ENCODE peak calls at places on chromosome 17, in seven cellular contexts. F is naive thymus-derived CD4-positive, alpha-beta T cell; H is fibroblast of lung; U is colonic mucosa; Y is CD8-positive, alpha-beta memory T cell; B is ovary; G is endothelial cell of umbilical vein. O is an unnamed sample.
A peak's percentile ranks its signal among the peaks of the same experiment; 100 is the strongest.

GRCh38 chr17:81652901-81653771 is 3.2 kb downstream of the PDE6G start:
- DNase-seq in F (no peak), H (no peak), U (no peak), Y (peak; percentile 20), B (no peak), G (no peak), O (no peak)

GRCh38 chr17:7523033-7523432 is 25.8 kb upstream of the TNFSF12 start:
- DNase-seq in F (peak; percentile 49), H (peak; percentile 17), U (no peak), Y (peak; percentile 53), B (peak; percentile 33), G (peak; percentile 9), O (peak; percentile 8)

GRCh38 chr17:42248351-42249179 is 27.6 kb downstream of the STAT5B start:
- DNase-seq in F (peak; percentile 95), H (peak; percentile 97), U (peak; percentile 68), Y (peak; percentile 88), B (peak; percentile 75), G (peak; percentile 95), O (no peak)

GRCh38 chr17:63995626-63996025 is 2.5 kb upstream of the PRR29 start:
- DNase-seq in F (no peak), H (no peak), U (no peak), Y (no peak), B (no peak), G (no peak), O (no peak)

GRCh38 chr17:28946239-28946638 is 5.1 kb downstream of the PHF12 start:
- DNase-seq in F (no peak), H (no peak), U (no peak), Y (no peak), B (no peak), G (peak; percentile 88), O (no peak)

GRCh38 chr17:61738249-61738648 is 125.1 kb downstream of the BRIP1 start:
- DNase-seq in F (no peak), H (no peak), U (no peak), Y (no peak), B (no peak), G (no peak), O (no peak)

GRCh38 chr17:29089601-29090044 is 46.7 kb downstream of the PIPOX start:
- DNase-seq in F (no peak), H (no peak), U (no peak), Y (no peak), B (no peak), G (no peak), O (no peak)

GRCh38 chr17:30112794-30113193 is 3.8 kb upstream of the NSRP1 start:
- DNase-seq in F (no peak), H (no peak), U (no peak), Y (no peak), B (no peak), G (no peak), O (no peak)

GRCh38 chr17:10127819-10128375 is 70.5 kb downstream of the GAS7 start:
- DNase-seq in F (no peak), H (peak; percentile 94), U (peak; percentile 61), Y (no peak), B (peak; percentile 91), G (no peak), O (no peak)

GRCh38 chr17:77836557-77837041 is 121.9 kb upstream of the TNRC6C start:
- DNase-seq in F (no peak), H (peak; percentile 15), U (no peak), Y (no peak), B (no peak), G (no peak), O (peak; percentile 65)

GRCh38 chr17:46977348-46977747 is 1.7 kb downstream of the RPRML start:
- DNase-seq in F (no peak), H (peak; percentile 16), U (peak; percentile 31), Y (no peak), B (no peak), G (no peak), O (no peak)

GRCh38 chr17:48014603-48015037 is 23.0 kb downstream of the COPZ2 start:
- DNase-seq in F (no peak), H (no peak), U (no peak), Y (no peak), B (no peak), G (no peak), O (no peak)

GRCh38 chr17:28372203-28372944 is 880 bp downstream of the SARM1 start:
- DNase-seq in F (no peak), H (peak; percentile 28), U (no peak), Y (no peak), B (peak; percentile 58), G (peak; percentile 42), O (no peak)

GRCh38 chr17:57954421-57955182 is 610 bp downstream of the CUEDC1 start:
- DNase-seq in F (no peak), H (peak; percentile 53), U (peak; percentile 68), Y (no peak), B (peak; percentile 77), G (peak; percentile 34), O (no peak)

GRCh38 chr17:6637458-6637840 is 3.1 kb downstream of the KIAA0753 start:
- DNase-seq in F (no peak), H (no peak), U (no peak), Y (no peak), B (no peak), G (no peak), O (no peak)

GRCh38 chr17:17603178-17603894 is 11.8 kb upstream of the PEMT start:
- DNase-seq in F (no peak), H (no peak), U (no peak), Y (no peak), B (no peak), G (no peak), O (no peak)

GRCh38 chr17:61364463-61364846 is 35.2 kb upstream of the TBX2 start:
- DNase-seq in F (no peak), H (no peak), U (no peak), Y (no peak), B (no peak), G (no peak), O (no peak)

GRCh38 chr17:9941305-9941704 is 36.2 kb upstream of the RCVRN start:
- DNase-seq in F (no peak), H (no peak), U (no peak), Y (no peak), B (no peak), G (no peak), O (no peak)

GRCh38 chr17:17151541-17151940 is 54.6 kb downstream of the PLD6 start:
- DNase-seq in F (no peak), H (no peak), U (no peak), Y (no peak), B (no peak), G (peak; percentile 11), O (no peak)

GRCh38 chr17:64256913-64257807 is 5.9 kb downstream of the TEX2 start:
- DNase-seq in F (no peak), H (no peak), U (no peak), Y (no peak), B (no peak), G (no peak), O (no peak)

GRCh38 chr17:38921756-38922411 is 3.5 kb upstream of the LASP1NB start:
- DNase-seq in F (no peak), H (no peak), U (no peak), Y (no peak), B (no peak), G (no peak), O (no peak)

GRCh38 chr17:67836205-67836987 is 11.1 kb downstream of the BPTF start:
- DNase-seq in F (no peak), H (peak; percentile 29), U (no peak), Y (no peak), B (no peak), G (no peak), O (no peak)

GRCh38 chr17:19264277-19264676 is 27.1 kb downstream of the EPN2 start:
- DNase-seq in F (no peak), H (no peak), U (no peak), Y (no peak), B (no peak), G (no peak), O (no peak)

DNA sequence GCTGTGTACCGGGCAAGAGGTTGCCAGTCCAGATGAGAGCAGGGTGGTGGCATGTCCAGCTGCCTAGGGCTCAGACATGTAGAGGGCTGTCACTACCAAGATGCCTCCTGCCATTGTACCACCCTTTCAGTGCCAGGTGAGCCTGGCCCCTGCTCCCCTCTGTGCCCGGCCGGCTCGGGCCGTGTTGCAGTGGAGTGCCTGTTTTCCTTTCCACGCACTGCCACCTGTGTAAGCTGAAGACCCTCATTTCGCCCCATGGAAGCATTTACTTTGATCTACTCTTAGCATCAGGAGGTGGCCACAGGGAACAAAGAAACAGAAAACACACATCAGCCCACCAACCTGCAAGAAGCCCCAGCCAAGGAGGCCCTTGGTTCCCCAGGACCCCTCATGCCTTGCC is 4.6 kb upstream of the RBFOX3 start:
- DNase-seq in F (no peak), H (no peak), U (no peak), Y (no peak), B (no peak), G (no peak), O (no peak)
- H3K9me3 ChIP-seq in F (no peaks in the 10 kb centered on the region), H (peaks cover 3% of the 10 kb centered on the region), U (no peaks in the 10 kb centered on the region), Y (no peaks in the 10 kb centered on the region), B (no peaks in the 10 kb centered on the region), G (no peaks in the 10 kb centered on the region), O (no peaks in the 10 kb centered on the region)

DNA sequence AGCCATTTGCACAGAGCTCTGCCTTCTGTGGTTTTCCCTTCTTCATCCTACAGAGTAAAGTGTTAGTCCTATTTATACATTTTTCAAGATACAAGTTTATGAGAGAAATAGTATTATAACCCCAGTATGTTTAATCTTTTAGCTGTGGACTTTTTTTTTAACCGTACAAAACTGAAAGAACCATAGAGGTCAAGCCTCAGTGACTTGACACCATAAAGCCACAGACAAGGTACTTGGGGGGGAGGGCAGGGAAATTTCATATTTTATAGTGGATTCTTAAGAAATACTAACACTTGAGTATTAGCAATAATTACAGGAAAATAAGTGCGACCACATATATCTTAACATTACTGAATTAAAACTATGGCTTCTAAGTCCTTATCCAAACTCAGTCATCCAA is 17.0 kb upstream of the RAB11FIP4 start:
- DNase-seq in F (no peak), H (no peak), U (no peak), Y (no peak), B (no peak), G (no peak), O (no peak)
- H3K27me3 ChIP-seq in F (no peaks in the 10 kb centered on the region), H (no peaks in the 10 kb centered on the region), U (no peaks in the 10 kb centered on the region), Y (no peaks in the 10 kb centered on the region), B (no peaks in the 10 kb centered on the region), G (no peaks in the 10 kb centered on the region), O (no peaks in the 10 kb centered on the region)

GRCh38 chr17:82947051-82947991 is 107.5 kb upstream of the ZNF750 start:
- DNase-seq in F (no peak), H (no peak), U (no peak), Y (no peak), B (peak; percentile 28), G (no peak), O (no peak)

GRCh38 chr17:82949984-82950383 is 110.2 kb upstream of the ZNF750 start:
- DNase-seq in F (no peak), H (no peak), U (no peak), Y (no peak), B (peak; percentile 11), G (no peak), O (no peak)

GRCh38 chr17:82949361-82949760 is 109.5 kb upstream of the ZNF750 start:
- DNase-seq in F (no peak), H (no peak), U (no peak), Y (no peak), B (peak; percentile 17), G (no peak), O (no peak)

GRCh38 chr17:82948081-82948511 is 108.3 kb upstream of the ZNF750 start:
- DNase-seq in F (no peak), H (no peak), U (no peak), Y (no peak), B (peak; percentile 24), G (no peak), O (no peak)

GRCh38 chr17:82948957-82949356 is 109.1 kb upstream of the ZNF750 start:
- DNase-seq in F (no peak), H (no peak), U (no peak), Y (no peak), B (peak; percentile 17), G (no peak), O (no peak)
- H3K9me3 ChIP-seq in F (no peaks in the 10 kb centered on the region), H (no peaks in the 10 kb centered on the region), U (no peaks in the 10 kb centered on the region), Y (peaks cover 13% of the 10 kb centered on the region), B (peaks cover 2% of the 10 kb centered on the region), G (no peaks in the 10 kb centered on the region), O (peaks cover 24% of the 10 kb centered on the region)

GRCh38 chr17:79745641-79746105 is 14.9 kb downstream of the ENPP7 start:
- DNase-seq in F (no peak), H (no peak), U (no peak), Y (peak; percentile 22), B (no peak), G (no peak), O (peak; percentile 18)
- H3K27me3 ChIP-seq in F (peaks cover 19% of the 10 kb centered on the region), H (peaks cover 28% of the 10 kb centered on the region), U (peaks cover 37% of the 10 kb centered on the region), Y (peaks cover 15% of the 10 kb centered on the region), B (peaks cover 6% of the 10 kb centered on the region), G (peaks cover 29% of the 10 kb centered on the region), O (peaks cover 1% of the 10 kb centered on the region)

O was measured in HCT116.